ENCODE peak calls at places on chromosome 7, in five cellular contexts. One of them, this sample, is unnamed.

GRCh38 chr7:27842094-27842493 is 102.1 kb downstream of the TAX1BP1 start:
- DNase-seq in caudate nucleus: no peak
- DNase-seq in neural progenitor cell: peak; percentile 66
- DNase-seq in GM12892: no peak
- DNase-seq in activated CD8-positive, alpha-beta memory T cell treated with anti-CD3 and anti-CD28 coated beads, Interleukin-2, amount 10 ng/mL, durations not matched to agents 7 days and 5 days: no peak
- DNase-seq in this sample: no peak

GRCh38 chr7:18873674-18874341 is 243.6 kb downstream of the TWIST1 start:
- DNase-seq in caudate nucleus: no peak
- DNase-seq in GM12892: no peak
- DNase-seq in neural progenitor cell: peak; percentile 48
- DNase-seq in activated CD8-positive, alpha-beta memory T cell treated with anti-CD3 and anti-CD28 coated beads, Interleukin-2, amount 10 ng/mL, durations not matched to agents 7 days and 5 days: no peak
- DNase-seq in this sample: no peak

GRCh38 chr7:24531255-24531654 is 42.0 kb upstream of the PALS2 start:
- DNase-seq in neural progenitor cell: no peak
- DNase-seq in caudate nucleus: no peak
- DNase-seq in GM12892: no peak
- DNase-seq in activated CD8-positive, alpha-beta memory T cell treated with anti-CD3 and anti-CD28 coated beads, Interleukin-2, amount 10 ng/mL, durations not matched to agents 7 days and 5 days: no peak
- DNase-seq in this sample: no peak

GRCh38 chr7:26648429-26649015 is 215.9 kb downstream of the SKAP2 start:
- DNase-seq in caudate nucleus: no peak
- DNase-seq in activated CD8-positive, alpha-beta memory T cell treated with anti-CD3 and anti-CD28 coated beads, Interleukin-2, amount 10 ng/mL, durations not matched to agents 7 days and 5 days: no peak
- DNase-seq in neural progenitor cell: no peak
- DNase-seq in GM12892: no peak
- DNase-seq in this sample: no peak

GRCh38 chr7:135620980-135621850 is 41.1 kb upstream of the STMP1 start:
- DNase-seq in activated CD8-positive, alpha-beta memory T cell treated with anti-CD3 and anti-CD28 coated beads, Interleukin-2, amount 10 ng/mL, durations not matched to agents 7 days and 5 days: no peak
- DNase-seq in neural progenitor cell: peak; percentile 78
- DNase-seq in GM12892: no peak
- DNase-seq in caudate nucleus: no peak
- DNase-seq in this sample: peak; percentile 62

GRCh38 chr7:77570330-77571011 is 33.4 kb downstream of the PTPN12 start:
- DNase-seq in GM12892: no peak
- DNase-seq in activated CD8-positive, alpha-beta memory T cell treated with anti-CD3 and anti-CD28 coated beads, Interleukin-2, amount 10 ng/mL, durations not matched to agents 7 days and 5 days: no peak
- DNase-seq in neural progenitor cell: no peak
- DNase-seq in caudate nucleus: no peak
- DNase-seq in this sample: no peak

GRCh38 chr7:148581685-148582084 is 8.9 kb upstream of the C7orf33 start:
- DNase-seq in activated CD8-positive, alpha-beta memory T cell treated with anti-CD3 and anti-CD28 coated beads, Interleukin-2, amount 10 ng/mL, durations not matched to agents 7 days and 5 days: no peak
- DNase-seq in GM12892: no peak
- DNase-seq in neural progenitor cell: no peak
- DNase-seq in caudate nucleus: no peak
- DNase-seq in this sample: no peak

GRCh38 chr7:107014381-107015023 is 30.0 kb upstream of the PRKAR2B start:
- DNase-seq in caudate nucleus: no peak
- DNase-seq in activated CD8-positive, alpha-beta memory T cell treated with anti-CD3 and anti-CD28 coated beads, Interleukin-2, amount 10 ng/mL, durations not matched to agents 7 days and 5 days: no peak
- DNase-seq in neural progenitor cell: peak; percentile 3
- DNase-seq in GM12892: no peak
- DNase-seq in this sample: no peak

GRCh38 chr7:138025215-138026186 is 23.6 kb upstream of the CREB3L2 start:
- DNase-seq in GM12892: no peak
- DNase-seq in neural progenitor cell: no peak
- DNase-seq in caudate nucleus: no peak
- DNase-seq in activated CD8-positive, alpha-beta memory T cell treated with anti-CD3 and anti-CD28 coated beads, Interleukin-2, amount 10 ng/mL, durations not matched to agents 7 days and 5 days: no peak
- DNase-seq in this sample: no peak

GRCh38 chr7:15131661-15132060 is 229.1 kb upstream of the DGKB start:
- DNase-seq in activated CD8-positive, alpha-beta memory T cell treated with anti-CD3 and anti-CD28 coated beads, Interleukin-2, amount 10 ng/mL, durations not matched to agents 7 days and 5 days: no peak
- DNase-seq in neural progenitor cell: no peak
- DNase-seq in caudate nucleus: no peak
- DNase-seq in GM12892: no peak
- DNase-seq in this sample: no peak

GRCh38 chr7:1110358-1110757 is 22.4 kb downstream of the GPER1 start:
- DNase-seq in activated CD8-positive, alpha-beta memory T cell treated with anti-CD3 and anti-CD28 coated beads, Interleukin-2, amount 10 ng/mL, durations not matched to agents 7 days and 5 days: no peak
- DNase-seq in GM12892: no peak
- DNase-seq in caudate nucleus: no peak
- DNase-seq in neural progenitor cell: no peak
- DNase-seq in this sample: peak; percentile 20

GRCh38 chr7:117873056-117873932 is at the start of gene CTTNBP2:
- DNase-seq in activated CD8-positive, alpha-beta memory T cell treated with anti-CD3 and anti-CD28 coated beads, Interleukin-2, amount 10 ng/mL, durations not matched to agents 7 days and 5 days: no peak
- DNase-seq in caudate nucleus: peak; percentile 9
- DNase-seq in GM12892: no peak
- DNase-seq in neural progenitor cell: peak; percentile 90
- DNase-seq in this sample: peak; percentile 44

GRCh38 chr7:69177941-69178494 is 420.3 kb upstream of the AUTS2 start:
- DNase-seq in neural progenitor cell: no peak
- DNase-seq in activated CD8-positive, alpha-beta memory T cell treated with anti-CD3 and anti-CD28 coated beads, Interleukin-2, amount 10 ng/mL, durations not matched to agents 7 days and 5 days: no peak
- DNase-seq in caudate nucleus: no peak
- DNase-seq in GM12892: no peak
- DNase-seq in this sample: peak; percentile 14

This sample was measured in ovary.